ENCODE peak calls at places on chromosomes 5 and 9, in seven cellular contexts. One of them, this sample, is unnamed.

GRCh38 chr9:126499911-126500599 is 113.7 kb upstream of the LMX1B start:
- ATAC-seq in pancreas: peak
- ATAC-seq in lung: no peak
- ATAC-seq in heart right ventricle: peak
- ATAC-seq in GM23338: peak
- ATAC-seq in heart left ventricle: no peak
- ATAC-seq in lower lobe of right lung: peak
- ATAC-seq in this sample: peak

GRCh38 chr5:178781936-178782335 is 51.5 kb upstream of the ZNF354A start:
- ATAC-seq in GM23338: no peak
- ATAC-seq in heart right ventricle: no peak
- ATAC-seq in pancreas: no peak
- ATAC-seq in lung: no peak
- ATAC-seq in heart left ventricle: no peak
- ATAC-seq in lower lobe of right lung: no peak
- ATAC-seq in this sample: no peak

GRCh38 chr5:78405820-78406750 is 45.7 kb downstream of the SCAMP1 start:
- ATAC-seq in lower lobe of right lung: no peak
- ATAC-seq in heart right ventricle: no peak
- ATAC-seq in heart left ventricle: no peak
- ATAC-seq in pancreas: peak
- ATAC-seq in lung: no peak
- ATAC-seq in GM23338: no peak
- ATAC-seq in this sample: no peak

GRCh38 chr5:149320791-149321330 is 24.4 kb upstream of the GRPEL2 start:
- ATAC-seq in heart right ventricle: peak
- ATAC-seq in lower lobe of right lung: peak
- ATAC-seq in pancreas: peak
- ATAC-seq in lung: peak
- ATAC-seq in heart left ventricle: peak
- ATAC-seq in GM23338: peak
- ATAC-seq in this sample: peak

GRCh38 chr9:116476935-116477381 is 210.1 kb upstream of the TRIM32 start:
- ATAC-seq in pancreas: no peak
- ATAC-seq in heart left ventricle: peak
- ATAC-seq in lower lobe of right lung: no peak
- ATAC-seq in GM23338: peak
- ATAC-seq in heart right ventricle: peak
- ATAC-seq in lung: no peak
- ATAC-seq in this sample: no peak

GRCh38 chr5:120229036-120229435 is 235.1 kb upstream of the PRR16 start:
- ATAC-seq in GM23338: no peak
- ATAC-seq in heart right ventricle: no peak
- ATAC-seq in heart left ventricle: no peak
- ATAC-seq in lower lobe of right lung: no peak
- ATAC-seq in lung: no peak
- ATAC-seq in pancreas: no peak
- ATAC-seq in this sample: no peak

GRCh38 chr5:136036991-136037705 is 8.4 kb downstream of the TGFBI start:
- ATAC-seq in heart right ventricle: peak
- ATAC-seq in lower lobe of right lung: no peak
- ATAC-seq in heart left ventricle: peak
- ATAC-seq in lung: no peak
- ATAC-seq in pancreas: peak
- ATAC-seq in GM23338: no peak
- ATAC-seq in this sample: peak

GRCh38 chr5:95779611-95780010 is 42.9 kb downstream of the GLRX start:
- ATAC-seq in lower lobe of right lung: peak
- ATAC-seq in heart left ventricle: no peak
- ATAC-seq in GM23338: no peak
- ATAC-seq in lung: peak
- ATAC-seq in pancreas: peak
- ATAC-seq in heart right ventricle: no peak
- ATAC-seq in this sample: no peak

GRCh38 chr5:80245986-80246781 is 9.7 kb downstream of the SERINC5 start:
- ATAC-seq in heart left ventricle: no peak
- ATAC-seq in GM23338: peak
- ATAC-seq in lower lobe of right lung: peak
- ATAC-seq in heart right ventricle: peak
- ATAC-seq in pancreas: peak
- ATAC-seq in lung: no peak
- ATAC-seq in this sample: peak

GRCh38 chr9:128621730-128622455 is 34.8 kb downstream of the DYNC2I2 start:
- ATAC-seq in lung: no peak
- ATAC-seq in heart right ventricle: no peak
- ATAC-seq in lower lobe of right lung: no peak
- ATAC-seq in GM23338: no peak
- ATAC-seq in pancreas: no peak
- ATAC-seq in heart left ventricle: no peak
- ATAC-seq in this sample: no peak

GRCh38 chr9:87878930-87879603 is 3.6 kb upstream of the SPATA31E1 start:
- ATAC-seq in GM23338: no peak
- ATAC-seq in heart right ventricle: no peak
- ATAC-seq in pancreas: no peak
- ATAC-seq in lung: no peak
- ATAC-seq in lower lobe of right lung: no peak
- ATAC-seq in heart left ventricle: no peak
- ATAC-seq in this sample: no peak

GRCh38 chr9:111078391-111079038 is 40.2 kb upstream of the LPAR1 start:
- ATAC-seq in heart right ventricle: no peak
- ATAC-seq in heart left ventricle: no peak
- ATAC-seq in GM23338: no peak
- ATAC-seq in lung: peak
- ATAC-seq in pancreas: no peak
- ATAC-seq in lower lobe of right lung: peak
- ATAC-seq in this sample: no peak

GRCh38 chr5:108101105-108101504 is 280.8 kb downstream of the FBXL17 start:
- ATAC-seq in GM23338: no peak
- ATAC-seq in heart left ventricle: peak
- ATAC-seq in lower lobe of right lung: no peak
- ATAC-seq in pancreas: peak
- ATAC-seq in lung: no peak
- ATAC-seq in heart right ventricle: peak
- ATAC-seq in this sample: no peak

GRCh38 chr9:16960084-16960483 is 89.6 kb upstream of the BNC2 start:
- ATAC-seq in heart right ventricle: no peak
- ATAC-seq in pancreas: no peak
- ATAC-seq in lower lobe of right lung: no peak
- ATAC-seq in heart left ventricle: no peak
- ATAC-seq in lung: no peak
- ATAC-seq in GM23338: no peak
- ATAC-seq in this sample: no peak

GRCh38 chr5:174765540-174765939 is 41.2 kb downstream of the MSX2 start:
- ATAC-seq in lower lobe of right lung: no peak
- ATAC-seq in heart left ventricle: no peak
- ATAC-seq in GM23338: no peak
- ATAC-seq in lung: no peak
- ATAC-seq in heart right ventricle: no peak
- ATAC-seq in pancreas: no peak
- ATAC-seq in this sample: no peak

GRCh38 chr5:163915481-163915961 is 410.1 kb downstream of the MAT2B start:
- ATAC-seq in heart left ventricle: no peak
- ATAC-seq in pancreas: peak
- ATAC-seq in GM23338: peak
- ATAC-seq in lower lobe of right lung: peak
- ATAC-seq in heart right ventricle: no peak
- ATAC-seq in lung: no peak
- ATAC-seq in this sample: no peak

GRCh38 chr5:16776611-16777251 is 159.4 kb downstream of the MYO10 start:
- ATAC-seq in lung: no peak
- ATAC-seq in heart left ventricle: no peak
- ATAC-seq in GM23338: peak
- ATAC-seq in lower lobe of right lung: no peak
- ATAC-seq in pancreas: peak
- ATAC-seq in heart right ventricle: no peak
- ATAC-seq in this sample: no peak

GRCh38 chr9:34493972-34494535 is 28.7 kb downstream of the ENHO start:
- ATAC-seq in heart right ventricle: peak
- ATAC-seq in heart left ventricle: no peak
- ATAC-seq in lung: no peak
- ATAC-seq in GM23338: peak
- ATAC-seq in lower lobe of right lung: peak
- ATAC-seq in pancreas: peak
- ATAC-seq in this sample: no peak

DNA sequence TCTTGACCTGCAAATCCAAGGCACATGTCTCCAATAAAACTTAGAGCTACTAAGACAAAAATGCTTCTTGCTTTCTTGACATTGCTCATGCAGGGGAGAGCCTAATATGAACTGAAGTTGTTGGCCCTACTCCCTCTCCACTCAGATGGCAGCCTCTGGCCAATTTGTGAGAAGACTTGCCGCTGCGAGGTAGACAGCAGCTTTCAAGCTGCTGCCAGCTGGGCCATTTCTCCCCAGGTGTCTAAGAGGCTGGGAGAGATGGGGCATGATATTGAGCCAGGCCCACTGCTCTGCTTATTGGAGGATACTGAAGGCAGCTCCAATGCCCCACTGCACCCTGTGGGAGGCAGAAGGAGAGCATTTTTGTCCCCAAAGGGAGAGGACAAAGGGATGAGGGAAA is 380.5 kb downstream of the RASEF start:
- ATAC-seq in lower lobe of right lung: no peak
- ATAC-seq in lung: no peak
- ATAC-seq in GM23338: peak
- ATAC-seq in heart right ventricle: no peak
- ATAC-seq in pancreas: no peak
- ATAC-seq in heart left ventricle: no peak
- ATAC-seq in this sample: no peak
- TF ChIP-seq CTCF in lower lobe of right lung: no peak
- TF ChIP-seq CTCF in lung: no peak
- TF ChIP-seq CTCF in GM23338: no peak
- TF ChIP-seq CTCF in heart right ventricle: no peak
- TF ChIP-seq CTCF in pancreas: no peak
- TF ChIP-seq CTCF in heart left ventricle: no peak
- TF ChIP-seq CTCF in this sample: no peak

GRCh38 chr9:113349434-113350337 is at the start of gene BSPRY:
- ATAC-seq in pancreas: peak
- ATAC-seq in lung: peak
- ATAC-seq in heart left ventricle: no peak
- ATAC-seq in GM23338: peak
- ATAC-seq in lower lobe of right lung: peak
- ATAC-seq in heart right ventricle: peak
- ATAC-seq in this sample: peak
- H3K4me3 ChIP-seq in pancreas: peak
- H3K4me3 ChIP-seq in lung: peak
- H3K4me3 ChIP-seq in heart left ventricle: peak
- H3K4me3 ChIP-seq in GM23338: peak
- H3K4me3 ChIP-seq in lower lobe of right lung: peak
- H3K4me3 ChIP-seq in heart right ventricle: peak
- H3K4me3 ChIP-seq in this sample: peak

GRCh38 chr9:20379804-20380225 is 242.5 kb downstream of the MLLT3 start:
- ATAC-seq in pancreas: no peak
- ATAC-seq in heart right ventricle: peak
- ATAC-seq in heart left ventricle: no peak
- ATAC-seq in lung: no peak
- ATAC-seq in GM23338: no peak
- ATAC-seq in lower lobe of right lung: no peak
- ATAC-seq in this sample: no peak
- TF ChIP-seq CTCF in pancreas: no peak
- TF ChIP-seq CTCF in heart right ventricle: no peak
- TF ChIP-seq CTCF in heart left ventricle: no peak
- TF ChIP-seq CTCF in lung: no peak
- TF ChIP-seq CTCF in GM23338: no peak
- TF ChIP-seq CTCF in lower lobe of right lung: no peak
- TF ChIP-seq CTCF in this sample: no peak

DNA sequence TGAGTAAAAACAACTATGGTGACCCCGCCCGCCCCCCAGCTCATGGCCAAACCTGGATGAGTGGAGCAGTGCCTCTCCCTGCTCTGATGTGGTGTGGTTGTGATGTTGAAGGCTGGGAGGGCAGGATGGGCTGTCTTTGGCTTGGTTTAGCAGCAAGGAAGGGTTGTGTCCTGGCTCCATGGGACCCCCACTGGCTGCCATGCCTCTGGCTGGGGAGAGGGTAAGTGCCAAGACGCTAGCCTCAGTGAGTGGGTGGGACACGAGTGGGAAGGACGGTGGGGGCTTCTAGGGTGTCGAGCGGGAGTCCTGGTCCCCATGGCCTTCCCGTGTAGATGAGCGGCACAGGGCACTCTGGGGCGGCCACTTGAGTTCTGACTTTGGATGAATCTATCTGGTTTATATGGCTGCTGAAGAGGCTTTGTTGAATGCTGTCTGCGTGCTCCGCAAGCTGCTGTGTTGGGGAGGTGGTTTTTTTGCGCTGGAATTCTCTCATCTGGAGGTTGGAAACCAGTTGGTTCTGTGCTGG is 50.4 kb downstream of the DAB2IP start:
- ATAC-seq in GM23338: no peak
- ATAC-seq in heart left ventricle: no peak
- ATAC-seq in lung: no peak
- ATAC-seq in lower lobe of right lung: no peak
- ATAC-seq in heart right ventricle: no peak
- ATAC-seq in pancreas: no peak
- ATAC-seq in this sample: no peak
- H3K4me3 ChIP-seq in GM23338: no peak
- H3K4me3 ChIP-seq in heart left ventricle: no peak
- H3K4me3 ChIP-seq in lung: no peak
- H3K4me3 ChIP-seq in lower lobe of right lung: no peak
- H3K4me3 ChIP-seq in heart right ventricle: no peak
- H3K4me3 ChIP-seq in pancreas: no peak
- H3K4me3 ChIP-seq in this sample: no peak

GRCh38 chr9:124855944-124856773 is 2.9 kb downstream of the WDR38 start:
- ATAC-seq in heart left ventricle: no peak
- ATAC-seq in heart right ventricle: no peak
- ATAC-seq in lower lobe of right lung: no peak
- ATAC-seq in GM23338: peak
- ATAC-seq in lung: no peak
- ATAC-seq in pancreas: peak
- ATAC-seq in this sample: no peak
- TF ChIP-seq CTCF in heart left ventricle: no peak
- TF ChIP-seq CTCF in heart right ventricle: no peak
- TF ChIP-seq CTCF in lower lobe of right lung: no peak
- TF ChIP-seq CTCF in GM23338: peak
- TF ChIP-seq CTCF in lung: no peak
- TF ChIP-seq CTCF in pancreas: no peak
- TF ChIP-seq CTCF in this sample: peak

DNA sequence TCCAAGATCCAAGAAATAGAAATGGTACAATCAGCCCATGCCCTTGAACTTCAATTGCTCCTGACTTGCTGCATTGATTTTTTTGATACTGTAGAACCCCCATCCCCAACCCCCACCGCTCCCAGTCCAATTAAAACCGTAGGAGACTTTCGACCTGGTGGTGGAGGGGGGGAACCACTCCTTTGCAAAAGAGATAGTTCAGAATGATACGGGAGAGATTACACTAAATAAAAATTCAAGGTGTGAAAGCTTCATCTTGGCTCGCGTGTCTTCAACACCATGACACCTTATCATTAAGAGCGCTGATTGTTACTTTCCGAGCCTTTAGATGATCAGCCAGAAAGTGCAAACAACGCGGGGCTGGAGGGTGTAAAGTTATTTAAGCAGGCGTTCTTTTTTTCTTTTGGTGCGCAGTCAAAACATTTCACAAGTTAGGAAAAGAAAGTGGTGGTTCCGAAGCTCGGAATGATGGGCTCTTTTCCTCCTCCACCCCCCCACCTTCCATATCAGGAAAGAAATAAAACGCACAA is 1.3 kb upstream of the ZNF462 start:
- ATAC-seq in GM23338: no peak
- ATAC-seq in lung: no peak
- ATAC-seq in heart left ventricle: no peak
- ATAC-seq in pancreas: no peak
- ATAC-seq in heart right ventricle: no peak
- ATAC-seq in lower lobe of right lung: no peak
- ATAC-seq in this sample: no peak
- H3K4me3 ChIP-seq in GM23338: peak
- H3K4me3 ChIP-seq in lung: peak
- H3K4me3 ChIP-seq in heart left ventricle: peak
- H3K4me3 ChIP-seq in pancreas: peak
- H3K4me3 ChIP-seq in heart right ventricle: peak
- H3K4me3 ChIP-seq in lower lobe of right lung: peak
- H3K4me3 ChIP-seq in this sample: peak

GRCh38 chr5:168314735-168315411 is 23.4 kb downstream of the WWC1 start:
- ATAC-seq in lower lobe of right lung: peak
- ATAC-seq in pancreas: peak
- ATAC-seq in heart right ventricle: no peak
- ATAC-seq in heart left ventricle: no peak
- ATAC-seq in GM23338: peak
- ATAC-seq in lung: peak
- ATAC-seq in this sample: peak
- TF ChIP-seq CTCF in lower lobe of right lung: no peak
- TF ChIP-seq CTCF in pancreas: no peak
- TF ChIP-seq CTCF in heart right ventricle: no peak
- TF ChIP-seq CTCF in heart left ventricle: no peak
- TF ChIP-seq CTCF in GM23338: no peak
- TF ChIP-seq CTCF in lung: no peak
- TF ChIP-seq CTCF in this sample: no peak